ENCODE peak calls at places on chromosome 1, in eight cellular contexts. K, I, U, D, Q, F, M and Y are unnamed samples. For H3K4me1 and H3K9me3, the result is how much of the 10 kb centered on the place peaks cover.

GRCh38 chr1:170271430-170271829 is 125.7 kb downstream of the NTMT2 start:
- DNase-seq in K (no peak), I (no peak), U (no peak), D (no peak), Q (no peak), F (no peak), M (no peak), Y (no peak)

GRCh38 chr1:14686701-14687100 is 88.2 kb downstream of the KAZN start:
- DNase-seq in K (no peak), I (no peak), U (no peak), D (no peak), Q (no peak), F (no peak), M (peak), Y (no peak)

GRCh38 chr1:199312626-199313025 is 673.8 kb downstream of the PTPRC start:
- DNase-seq in K (no peak), I (no peak), U (no peak), D (no peak), Q (no peak), F (no peak), M (no peak), Y (no peak)

GRCh38 chr1:110538082-110538481 is 19.1 kb upstream of the KCNA10 start:
- DNase-seq in K (no peak), I (no peak), U (no peak), D (no peak), Q (no peak), F (no peak), M (no peak), Y (no peak)

GRCh38 chr1:76035053-76035452 is 39.5 kb upstream of the ST6GALNAC3 start:
- DNase-seq in K (no peak), I (no peak), U (peak), D (no peak), Q (peak), F (no peak), M (no peak), Y (peak)

GRCh38 chr1:61083799-61084385 is 1.5 kb downstream of the NFIA start:
- DNase-seq in K (no peak), I (no peak), U (no peak), D (no peak), Q (no peak), F (no peak), M (no peak), Y (no peak)

GRCh38 chr1:206658264-206658980 is 23.1 kb downstream of the DYRK3 start:
- DNase-seq in K (peak), I (peak), U (peak), D (peak), Q (peak), F (peak), M (peak), Y (no peak)

GRCh38 chr1:5745776-5746610 is 246.2 kb downstream of the NPHP4 start:
- DNase-seq in K (peak), I (peak), U (peak), D (peak), Q (peak), F (peak), M (peak), Y (peak)

GRCh38 chr1:110069302-110070281 is 880 bp downstream of the ALX3 start:
- DNase-seq in K (no peak), I (no peak), U (no peak), D (no peak), Q (no peak), F (no peak), M (peak), Y (no peak)

GRCh38 chr1:41474490-41475271 is 9.8 kb downstream of the EDN2 start:
- DNase-seq in K (peak), I (peak), U (no peak), D (no peak), Q (peak), F (no peak), M (peak), Y (no peak)

GRCh38 chr1:171801395-171801990 is 20.0 kb downstream of the METTL13 start:
- DNase-seq in K (no peak), I (peak), U (peak), D (no peak), Q (peak), F (no peak), M (peak), Y (peak)

GRCh38 chr1:42639116-42639515 is 19.1 kb upstream of the PPIH start:
- DNase-seq in K (no peak), I (no peak), U (no peak), D (no peak), Q (no peak), F (no peak), M (no peak), Y (no peak)

GRCh38 chr1:193850745-193851144 is 664.3 kb upstream of the B3GALT2 start:
- DNase-seq in K (no peak), I (no peak), U (no peak), D (no peak), Q (no peak), F (no peak), M (no peak), Y (no peak)

GRCh38 chr1:85894651-85895050 is 186.4 kb upstream of the ZNHIT6 start:
- DNase-seq in K (no peak), I (peak), U (peak), D (no peak), Q (peak), F (peak), M (peak), Y (no peak)

GRCh38 chr1:41674501-41674900 is 190.0 kb upstream of the EDN2 start:
- DNase-seq in K (no peak), I (no peak), U (no peak), D (no peak), Q (no peak), F (no peak), M (no peak), Y (no peak)

GRCh38 chr1:168958562-168959289 is 147.8 kb upstream of the ATP1B1 start:
- DNase-seq in K (no peak), I (no peak), U (no peak), D (no peak), Q (no peak), F (no peak), M (no peak), Y (no peak)

GRCh38 chr1:52190500-52191252 is 48.8 kb downstream of the ZFYVE9 start:
- DNase-seq in K (no peak), I (no peak), U (no peak), D (no peak), Q (no peak), F (no peak), M (no peak), Y (no peak)

GRCh38 chr1:247332215-247332900 is 691 bp upstream of the ZNF496 start:
- DNase-seq in K (peak), I (peak), U (peak), D (peak), Q (peak), F (peak), M (peak), Y (peak)

GRCh38 chr1:153569465-153569864 is 3.8 kb upstream of the S100A2 start:
- DNase-seq in K (no peak), I (no peak), U (no peak), D (no peak), Q (no peak), F (no peak), M (no peak), Y (no peak)
- H3K4me1 ChIP-seq in K (under half), I (under half), U (under half), D (under half), Q (under half), F (under half), M (under half), Y (under half)

DNA sequence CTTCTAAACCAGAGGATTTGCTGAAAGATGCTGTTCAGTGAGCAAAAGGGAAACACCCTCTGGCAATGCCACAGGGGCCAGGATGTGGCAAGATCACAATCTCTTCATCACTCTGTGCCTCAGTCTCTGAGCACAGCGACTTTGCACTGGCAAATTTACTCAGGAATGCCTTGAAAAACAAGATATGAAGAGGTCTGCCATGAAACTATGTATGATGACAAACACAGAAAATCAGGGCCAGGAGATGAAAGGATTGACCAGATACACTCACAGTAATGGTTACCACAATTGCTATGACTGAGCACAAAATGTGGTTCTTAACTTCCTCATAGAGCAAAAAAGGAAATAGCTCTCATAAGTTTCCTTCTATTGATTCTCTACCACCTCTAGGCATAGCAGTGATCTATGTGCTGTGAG is 5.8 kb downstream of the TTC13 start:
- DNase-seq in K (peak), I (no peak), U (no peak), D (peak), Q (no peak), F (no peak), M (no peak), Y (no peak)
- H3K27ac ChIP-seq in K (peak), I (no peak), U (no peak), D (peak), Q (peak), F (no peak), M (no peak), Y (peak)

GRCh38 chr1:201220388-201220715 is 29.7 kb downstream of the IGFN1 start:
- DNase-seq in K (no peak), I (no peak), U (no peak), D (no peak), Q (no peak), F (no peak), M (no peak), Y (no peak)
- H3K9me3 ChIP-seq in K (under half), I (under half), U (under half), D (under half), Q (under half), F (under half), M (under half), Y (under half)

GRCh38 chr1:2253797-2254480 is 25.8 kb downstream of the SKI start:
- DNase-seq in K (no peak), I (no peak), U (no peak), D (no peak), Q (no peak), F (peak), M (no peak), Y (no peak)

GRCh38 chr1:2256430-2257244 is 28.5 kb downstream of the SKI start:
- DNase-seq in K (no peak), I (no peak), U (no peak), D (no peak), Q (no peak), F (peak), M (no peak), Y (no peak)

GRCh38 chr1:2257245-2257627 is 29.1 kb downstream of the SKI start:
- DNase-seq in K (no peak), I (no peak), U (no peak), D (no peak), Q (no peak), F (peak), M (peak), Y (no peak)

GRCh38 chr1:2255047-2255419 is 26.9 kb downstream of the SKI start:
- DNase-seq in K (no peak), I (no peak), U (no peak), D (no peak), Q (no peak), F (no peak), M (no peak), Y (no peak)

GRCh38 chr1:2255420-2256369 is 27.6 kb downstream of the SKI start:
- DNase-seq in K (no peak), I (no peak), U (peak), D (peak), Q (no peak), F (peak), M (no peak), Y (peak)
- H3K4me1 ChIP-seq in K (under half), I (under half), U (under half), D (half or more), Q (under half), F (under half), M (under half), Y (under half)

GRCh38 chr1:33993301-33993700 is 129.4 kb downstream of the HMGB4 start:
- DNase-seq in K (no peak), I (no peak), U (no peak), D (no peak), Q (no peak), F (no peak), M (no peak), Y (no peak)
- H3K27ac ChIP-seq in K (no peak), I (no peak), U (no peak), D (no peak), Q (no peak), F (no peak), M (no peak), Y (no peak)

DNA sequence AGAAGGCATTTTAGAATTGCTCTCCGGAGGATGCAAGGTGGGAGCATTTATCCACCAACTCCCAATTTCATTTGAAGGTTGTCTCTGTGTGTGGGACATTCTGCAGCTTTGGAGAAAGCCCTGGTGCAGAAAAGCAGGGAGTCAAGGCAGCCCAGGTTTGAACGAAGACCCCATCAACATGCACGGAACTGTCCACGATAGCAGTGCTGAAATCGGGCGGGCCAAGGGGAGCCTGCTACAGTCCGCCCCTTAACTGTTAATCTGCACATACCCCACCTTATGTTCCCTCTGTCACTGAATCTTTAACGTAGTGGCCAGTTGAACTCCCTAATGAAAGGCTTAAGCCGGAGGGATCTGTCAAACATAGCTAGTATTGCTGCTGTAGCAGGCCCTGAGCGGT is 68.8 kb upstream of the C1orf174 start:
- DNase-seq in K (no peak), I (no peak), U (no peak), D (no peak), Q (no peak), F (no peak), M (peak), Y (no peak)
- H3K9me3 ChIP-seq in K (under half), I (under half), U (under half), D (under half), Q (under half), F (under half), M (under half), Y (under half)

GRCh38 chr1:4656533-4657140 is 2.2 kb downstream of the AJAP1 start:
- DNase-seq in K (no peak), I (no peak), U (no peak), D (no peak), Q (no peak), F (no peak), M (no peak), Y (no peak)
- H3K4me1 ChIP-seq in K (under half), I (under half), U (under half), D (under half), Q (under half), F (under half), M (under half), Y (under half)